ENCODE peak calls at places on chromosome 1, in ten cellular contexts. One of them, this sample, is unnamed.

GRCh38 chr1:210367561-210367960 is 38.9 kb downstream of the HHAT start:
- DNase-seq in endodermal cell: no peak
- DNase-seq in fibroblast of pulmonary artery: no peak
- DNase-seq in lung: no peak
- DNase-seq in fibroblast of mammary gland: no peak
- DNase-seq in MM.1S: no peak
- DNase-seq in choroid plexus epithelial cell: no peak
- DNase-seq in uterus: no peak
- DNase-seq in epithelial cell of proximal tubule: no peak
- DNase-seq in neuronal stem cell: no peak
- DNase-seq in this sample: no peak

GRCh38 chr1:31771891-31772668 is 7.9 kb upstream of the ADGRB2 start:
- DNase-seq in endodermal cell: no peak
- DNase-seq in fibroblast of pulmonary artery: no peak
- DNase-seq in lung: no peak
- DNase-seq in fibroblast of mammary gland: no peak
- DNase-seq in MM.1S: no peak
- DNase-seq in choroid plexus epithelial cell: peak; percentile 35
- DNase-seq in uterus: no peak
- DNase-seq in epithelial cell of proximal tubule: no peak
- DNase-seq in neuronal stem cell: no peak
- DNase-seq in this sample: no peak

GRCh38 chr1:68916227-68916853 is 419.5 kb upstream of the DEPDC1 start:
- DNase-seq in endodermal cell: no peak
- DNase-seq in fibroblast of pulmonary artery: peak; percentile 83
- DNase-seq in lung: no peak
- DNase-seq in fibroblast of mammary gland: peak; percentile 73
- DNase-seq in MM.1S: no peak
- DNase-seq in choroid plexus epithelial cell: peak; percentile 40
- DNase-seq in uterus: peak; percentile 16
- DNase-seq in epithelial cell of proximal tubule: peak; percentile 97
- DNase-seq in neuronal stem cell: no peak
- DNase-seq in this sample: no peak

GRCh38 chr1:58979085-58979484 is 195.2 kb upstream of the JUN start:
- DNase-seq in endodermal cell: no peak
- DNase-seq in fibroblast of pulmonary artery: no peak
- DNase-seq in lung: no peak
- DNase-seq in fibroblast of mammary gland: peak; percentile 24
- DNase-seq in MM.1S: peak; percentile 71
- DNase-seq in choroid plexus epithelial cell: no peak
- DNase-seq in uterus: no peak
- DNase-seq in epithelial cell of proximal tubule: no peak
- DNase-seq in neuronal stem cell: no peak
- DNase-seq in this sample: no peak

GRCh38 chr1:53735261-53735660 is 3.7 kb downstream of the GLIS1 start:
- DNase-seq in endodermal cell: no peak
- DNase-seq in fibroblast of pulmonary artery: no peak
- DNase-seq in lung: no peak
- DNase-seq in fibroblast of mammary gland: no peak
- DNase-seq in MM.1S: peak; percentile 85
- DNase-seq in choroid plexus epithelial cell: peak; percentile 33
- DNase-seq in uterus: no peak
- DNase-seq in epithelial cell of proximal tubule: no peak
- DNase-seq in neuronal stem cell: no peak
- DNase-seq in this sample: no peak

GRCh38 chr1:208207388-208208131 is 36.6 kb downstream of the PLXNA2 start:
- DNase-seq in endodermal cell: peak; percentile 56
- DNase-seq in fibroblast of pulmonary artery: peak; percentile 99
- DNase-seq in lung: peak; percentile 87
- DNase-seq in fibroblast of mammary gland: peak; percentile 94
- DNase-seq in MM.1S: peak; percentile 65
- DNase-seq in choroid plexus epithelial cell: peak; percentile 98
- DNase-seq in uterus: no peak
- DNase-seq in epithelial cell of proximal tubule: no peak
- DNase-seq in neuronal stem cell: no peak
- DNase-seq in this sample: no peak

GRCh38 chr1:11337536-11338350 is 64.7 kb downstream of the UBIAD1 start:
- DNase-seq in endodermal cell: peak; percentile 92
- DNase-seq in fibroblast of pulmonary artery: peak; percentile 24
- DNase-seq in lung: no peak
- DNase-seq in fibroblast of mammary gland: peak; percentile 24
- DNase-seq in MM.1S: peak; percentile 49
- DNase-seq in choroid plexus epithelial cell: peak; percentile 43
- DNase-seq in uterus: peak; percentile 35
- DNase-seq in epithelial cell of proximal tubule: no peak
- DNase-seq in neuronal stem cell: peak; percentile 58
- DNase-seq in this sample: no peak

GRCh38 chr1:234957330-234958065 is 171.1 kb downstream of the TOMM20 start:
- DNase-seq in endodermal cell: peak; percentile 79
- DNase-seq in fibroblast of pulmonary artery: peak; percentile 74
- DNase-seq in lung: no peak
- DNase-seq in fibroblast of mammary gland: peak; percentile 96
- DNase-seq in MM.1S: no peak
- DNase-seq in choroid plexus epithelial cell: peak; percentile 97
- DNase-seq in uterus: peak; percentile 60
- DNase-seq in epithelial cell of proximal tubule: peak; percentile 86
- DNase-seq in neuronal stem cell: peak; percentile 73
- DNase-seq in this sample: peak; percentile 34

GRCh38 chr1:38603907-38604306 is 255.7 kb downstream of the RRAGC start:
- DNase-seq in endodermal cell: no peak
- DNase-seq in fibroblast of pulmonary artery: no peak
- DNase-seq in lung: no peak
- DNase-seq in fibroblast of mammary gland: no peak
- DNase-seq in MM.1S: no peak
- DNase-seq in choroid plexus epithelial cell: no peak
- DNase-seq in uterus: no peak
- DNase-seq in epithelial cell of proximal tubule: no peak
- DNase-seq in neuronal stem cell: no peak
- DNase-seq in this sample: peak; percentile 8

GRCh38 chr1:204287466-204287881 is 72.3 kb downstream of the PLEKHA6 start:
- DNase-seq in endodermal cell: peak; percentile 65
- DNase-seq in fibroblast of pulmonary artery: no peak
- DNase-seq in lung: no peak
- DNase-seq in fibroblast of mammary gland: no peak
- DNase-seq in MM.1S: peak; percentile 18
- DNase-seq in choroid plexus epithelial cell: no peak
- DNase-seq in uterus: no peak
- DNase-seq in epithelial cell of proximal tubule: no peak
- DNase-seq in neuronal stem cell: no peak
- DNase-seq in this sample: no peak

DNA sequence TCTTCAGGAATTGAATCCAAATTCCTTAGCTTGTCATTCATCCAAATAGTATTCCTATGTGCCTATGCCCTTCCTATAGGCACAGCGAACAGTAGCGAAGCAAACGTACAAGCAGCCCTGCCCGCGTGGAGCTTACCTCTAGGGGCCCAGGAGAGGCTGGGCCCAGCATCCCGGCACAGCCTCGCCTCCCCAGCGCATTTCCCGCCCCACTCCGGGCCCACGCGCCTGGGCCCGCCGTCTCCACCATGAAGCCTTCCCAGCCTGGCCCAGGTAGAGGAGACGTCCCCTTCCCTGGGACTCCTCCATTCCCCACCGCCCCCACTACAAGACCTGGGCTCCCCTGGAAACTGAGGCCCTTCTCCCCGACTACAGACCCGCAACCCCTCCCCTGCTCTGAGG is 245 bp upstream of the TMEM269 start:
- DNase-seq in endodermal cell: no peak
- DNase-seq in fibroblast of pulmonary artery: no peak
- DNase-seq in lung: no peak
- DNase-seq in fibroblast of mammary gland: no peak
- DNase-seq in MM.1S: no peak
- DNase-seq in choroid plexus epithelial cell: no peak
- DNase-seq in uterus: no peak
- DNase-seq in epithelial cell of proximal tubule: no peak
- DNase-seq in neuronal stem cell: no peak
- DNase-seq in this sample: no peak
- H3K4me3 ChIP-seq in endodermal cell: no peak overlapping the region
- H3K4me3 ChIP-seq in fibroblast of pulmonary artery: no peak overlapping the region
- H3K4me3 ChIP-seq in lung: no peak overlapping the region
- H3K4me3 ChIP-seq in fibroblast of mammary gland: no peak overlapping the region
- H3K4me3 ChIP-seq in MM.1S: no peak overlapping the region
- H3K4me3 ChIP-seq in choroid plexus epithelial cell: no peak overlapping the region
- H3K4me3 ChIP-seq in uterus: peak overlapping the region; percentile 35
- H3K4me3 ChIP-seq in epithelial cell of proximal tubule: no peak overlapping the region
- H3K4me3 ChIP-seq in neuronal stem cell: no peak overlapping the region
- H3K4me3 ChIP-seq in this sample: peak overlapping the region; percentile 51

GRCh38 chr1:27517907-27518718 is 28.1 kb upstream of the WASF2 start:
- DNase-seq in endodermal cell: peak; percentile 79
- DNase-seq in fibroblast of pulmonary artery: no peak
- DNase-seq in lung: no peak
- DNase-seq in fibroblast of mammary gland: no peak
- DNase-seq in MM.1S: no peak
- DNase-seq in choroid plexus epithelial cell: no peak
- DNase-seq in uterus: no peak
- DNase-seq in epithelial cell of proximal tubule: no peak
- DNase-seq in neuronal stem cell: no peak
- DNase-seq in this sample: no peak

GRCh38 chr1:27519341-27520258 is 29.6 kb upstream of the WASF2 start:
- DNase-seq in endodermal cell: peak; percentile 73
- DNase-seq in fibroblast of pulmonary artery: no peak
- DNase-seq in lung: no peak
- DNase-seq in fibroblast of mammary gland: no peak
- DNase-seq in MM.1S: no peak
- DNase-seq in choroid plexus epithelial cell: no peak
- DNase-seq in uterus: no peak
- DNase-seq in epithelial cell of proximal tubule: no peak
- DNase-seq in neuronal stem cell: no peak
- DNase-seq in this sample: no peak

GRCh38 chr1:27515626-27516025 is 25.7 kb upstream of the WASF2 start:
- DNase-seq in endodermal cell: no peak
- DNase-seq in fibroblast of pulmonary artery: no peak
- DNase-seq in lung: no peak
- DNase-seq in fibroblast of mammary gland: no peak
- DNase-seq in MM.1S: no peak
- DNase-seq in choroid plexus epithelial cell: no peak
- DNase-seq in uterus: no peak
- DNase-seq in epithelial cell of proximal tubule: no peak
- DNase-seq in neuronal stem cell: no peak
- DNase-seq in this sample: no peak

GRCh38 chr1:27518808-27519207 is 28.8 kb upstream of the WASF2 start:
- DNase-seq in endodermal cell: no peak
- DNase-seq in fibroblast of pulmonary artery: no peak
- DNase-seq in lung: no peak
- DNase-seq in fibroblast of mammary gland: no peak
- DNase-seq in MM.1S: no peak
- DNase-seq in choroid plexus epithelial cell: no peak
- DNase-seq in uterus: no peak
- DNase-seq in epithelial cell of proximal tubule: no peak
- DNase-seq in neuronal stem cell: no peak
- DNase-seq in this sample: no peak

GRCh38 chr1:27517305-27517704 is 27.3 kb upstream of the WASF2 start:
- DNase-seq in endodermal cell: no peak
- DNase-seq in fibroblast of pulmonary artery: no peak
- DNase-seq in lung: no peak
- DNase-seq in fibroblast of mammary gland: no peak
- DNase-seq in MM.1S: no peak
- DNase-seq in choroid plexus epithelial cell: no peak
- DNase-seq in uterus: no peak
- DNase-seq in epithelial cell of proximal tubule: no peak
- DNase-seq in neuronal stem cell: no peak
- DNase-seq in this sample: no peak
- H3K4me3 ChIP-seq in endodermal cell: no peak overlapping the region
- H3K4me3 ChIP-seq in fibroblast of pulmonary artery: no peak overlapping the region
- H3K4me3 ChIP-seq in lung: no peak overlapping the region
- H3K4me3 ChIP-seq in fibroblast of mammary gland: no peak overlapping the region
- H3K4me3 ChIP-seq in MM.1S: no peak overlapping the region
- H3K4me3 ChIP-seq in choroid plexus epithelial cell: no peak overlapping the region
- H3K4me3 ChIP-seq in uterus: no peak overlapping the region
- H3K4me3 ChIP-seq in epithelial cell of proximal tubule: no peak overlapping the region
- H3K4me3 ChIP-seq in neuronal stem cell: no peak overlapping the region
- H3K4me3 ChIP-seq in this sample: no peak overlapping the region

DNA sequence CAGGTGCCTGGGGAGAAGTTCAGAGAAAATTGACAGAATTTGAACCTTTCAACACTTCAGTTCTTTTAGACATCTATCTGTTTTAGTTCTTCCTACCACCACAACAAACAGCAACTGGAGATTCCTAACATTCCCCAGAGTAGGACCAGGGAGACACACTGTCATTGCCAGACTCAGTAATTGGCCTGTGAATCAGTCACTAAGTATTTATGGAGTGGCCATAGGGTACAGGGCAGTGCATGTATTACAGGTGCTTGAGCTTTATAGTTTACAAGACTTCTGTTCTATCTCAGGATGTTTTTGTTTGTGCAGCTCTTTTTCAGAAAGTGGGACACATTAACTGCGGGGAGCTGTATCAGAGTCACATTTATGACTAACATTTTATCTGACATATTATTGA is 1.7 kb downstream of the CDC14A start:
- DNase-seq in endodermal cell: peak; percentile 59
- DNase-seq in fibroblast of pulmonary artery: no peak
- DNase-seq in lung: no peak
- DNase-seq in fibroblast of mammary gland: peak; percentile 18
- DNase-seq in MM.1S: no peak
- DNase-seq in choroid plexus epithelial cell: no peak
- DNase-seq in uterus: no peak
- DNase-seq in epithelial cell of proximal tubule: peak; percentile 30
- DNase-seq in neuronal stem cell: no peak
- DNase-seq in this sample: no peak
- H3K4me3 ChIP-seq in endodermal cell: peak overlapping the region; percentile 98
- H3K4me3 ChIP-seq in fibroblast of pulmonary artery: no peak overlapping the region
- H3K4me3 ChIP-seq in lung: no peak overlapping the region
- H3K4me3 ChIP-seq in fibroblast of mammary gland: no peak overlapping the region
- H3K4me3 ChIP-seq in MM.1S: peak overlapping the region; percentile 76
- H3K4me3 ChIP-seq in choroid plexus epithelial cell: no peak overlapping the region
- H3K4me3 ChIP-seq in uterus: peak overlapping the region; percentile 84
- H3K4me3 ChIP-seq in epithelial cell of proximal tubule: peak overlapping the region; percentile 67
- H3K4me3 ChIP-seq in neuronal stem cell: no peak overlapping the region
- H3K4me3 ChIP-seq in this sample: peak overlapping the region; percentile 99

GRCh38 chr1:25560788-25561187 is 17.4 kb downstream of the LDLRAP1 start:
- DNase-seq in endodermal cell: no peak
- DNase-seq in fibroblast of pulmonary artery: no peak
- DNase-seq in lung: no peak
- DNase-seq in fibroblast of mammary gland: no peak
- DNase-seq in MM.1S: no peak
- DNase-seq in choroid plexus epithelial cell: no peak
- DNase-seq in uterus: no peak
- DNase-seq in epithelial cell of proximal tubule: no peak
- DNase-seq in neuronal stem cell: no peak
- DNase-seq in this sample: no peak

GRCh38 chr1:25561426-25562100 is 18.2 kb downstream of the LDLRAP1 start:
- DNase-seq in endodermal cell: no peak
- DNase-seq in fibroblast of pulmonary artery: no peak
- DNase-seq in lung: no peak
- DNase-seq in fibroblast of mammary gland: no peak
- DNase-seq in MM.1S: peak; percentile 33
- DNase-seq in choroid plexus epithelial cell: no peak
- DNase-seq in uterus: no peak
- DNase-seq in epithelial cell of proximal tubule: no peak
- DNase-seq in neuronal stem cell: no peak
- DNase-seq in this sample: no peak

GRCh38 chr1:25559031-25559430 is 15.6 kb downstream of the LDLRAP1 start:
- DNase-seq in endodermal cell: no peak
- DNase-seq in fibroblast of pulmonary artery: no peak
- DNase-seq in lung: no peak
- DNase-seq in fibroblast of mammary gland: no peak
- DNase-seq in MM.1S: no peak
- DNase-seq in choroid plexus epithelial cell: no peak
- DNase-seq in uterus: no peak
- DNase-seq in epithelial cell of proximal tubule: no peak
- DNase-seq in neuronal stem cell: no peak
- DNase-seq in this sample: no peak

GRCh38 chr1:25562101-25562927 is 18.9 kb downstream of the LDLRAP1 start:
- DNase-seq in endodermal cell: no peak
- DNase-seq in fibroblast of pulmonary artery: no peak
- DNase-seq in lung: no peak
- DNase-seq in fibroblast of mammary gland: no peak
- DNase-seq in MM.1S: peak; percentile 97
- DNase-seq in choroid plexus epithelial cell: no peak
- DNase-seq in uterus: no peak
- DNase-seq in epithelial cell of proximal tubule: no peak
- DNase-seq in neuronal stem cell: no peak
- DNase-seq in this sample: no peak

GRCh38 chr1:25559996-25560395 is 16.6 kb downstream of the LDLRAP1 start:
- DNase-seq in endodermal cell: no peak
- DNase-seq in fibroblast of pulmonary artery: no peak
- DNase-seq in lung: no peak
- DNase-seq in fibroblast of mammary gland: no peak
- DNase-seq in MM.1S: no peak
- DNase-seq in choroid plexus epithelial cell: no peak
- DNase-seq in uterus: no peak
- DNase-seq in epithelial cell of proximal tubule: no peak
- DNase-seq in neuronal stem cell: no peak
- DNase-seq in this sample: no peak
- H3K4me3 ChIP-seq in endodermal cell: no peak overlapping the region
- H3K4me3 ChIP-seq in fibroblast of pulmonary artery: no peak overlapping the region
- H3K4me3 ChIP-seq in lung: no peak overlapping the region
- H3K4me3 ChIP-seq in fibroblast of mammary gland: no peak overlapping the region
- H3K4me3 ChIP-seq in MM.1S: no peak overlapping the region
- H3K4me3 ChIP-seq in choroid plexus epithelial cell: no peak overlapping the region
- H3K4me3 ChIP-seq in uterus: no peak overlapping the region
- H3K4me3 ChIP-seq in epithelial cell of proximal tubule: no peak overlapping the region
- H3K4me3 ChIP-seq in neuronal stem cell: no peak overlapping the region
- H3K4me3 ChIP-seq in this sample: no peak overlapping the region

This sample was measured in suprapubic skin.